ENCODE peak calls at places on chromosomes 16 and 17, in five cellular contexts. K, Q, M, N and U are unnamed samples.
A peak's percentile ranks its signal among the peaks of the same experiment; 100 is the strongest.

GRCh38 chr17:49994085-49995054 is 654 bp downstream of the DLX3 start:
- DNase-seq in K (no peak), Q (no peak), M (no peak), N (no peak), U (no peak)

GRCh38 chr17:60641810-60642220 is 35.8 kb upstream of the BCAS3 start:
- DNase-seq in K (peak; percentile 87), Q (peak; percentile 79), M (peak; percentile 27), N (peak; percentile 38), U (peak; percentile 73)

GRCh38 chr16:19783363-19783762 is 65.3 kb downstream of the IQCK start:
- DNase-seq in K (no peak), Q (peak; percentile 12), M (no peak), N (no peak), U (no peak)

GRCh38 chr17:48471807-48472484 is 41.9 kb upstream of the SKAP1 start:
- DNase-seq in K (no peak), Q (no peak), M (no peak), N (no peak), U (no peak)

GRCh38 chr17:76083536-76083935 is 4.6 kb downstream of the ZACN start:
- DNase-seq in K (no peak), Q (no peak), M (no peak), N (no peak), U (no peak)

GRCh38 chr16:56600398-56600999 is 7.9 kb upstream of the MT2A start:
- DNase-seq in K (peak; percentile 65), Q (no peak), M (no peak), N (peak; percentile 69), U (peak; percentile 66)

GRCh38 chr16:35798885-35799426 is 2339.5 kb downstream of the TP53TG3F start:
- DNase-seq in K (no peak), Q (no peak), M (no peak), N (no peak), U (no peak)

GRCh38 chr16:69217433-69217832 is 30.5 kb downstream of the SNTB2 start:
- DNase-seq in K (peak; percentile 50), Q (no peak), M (no peak), N (no peak), U (peak; percentile 1)

DNA sequence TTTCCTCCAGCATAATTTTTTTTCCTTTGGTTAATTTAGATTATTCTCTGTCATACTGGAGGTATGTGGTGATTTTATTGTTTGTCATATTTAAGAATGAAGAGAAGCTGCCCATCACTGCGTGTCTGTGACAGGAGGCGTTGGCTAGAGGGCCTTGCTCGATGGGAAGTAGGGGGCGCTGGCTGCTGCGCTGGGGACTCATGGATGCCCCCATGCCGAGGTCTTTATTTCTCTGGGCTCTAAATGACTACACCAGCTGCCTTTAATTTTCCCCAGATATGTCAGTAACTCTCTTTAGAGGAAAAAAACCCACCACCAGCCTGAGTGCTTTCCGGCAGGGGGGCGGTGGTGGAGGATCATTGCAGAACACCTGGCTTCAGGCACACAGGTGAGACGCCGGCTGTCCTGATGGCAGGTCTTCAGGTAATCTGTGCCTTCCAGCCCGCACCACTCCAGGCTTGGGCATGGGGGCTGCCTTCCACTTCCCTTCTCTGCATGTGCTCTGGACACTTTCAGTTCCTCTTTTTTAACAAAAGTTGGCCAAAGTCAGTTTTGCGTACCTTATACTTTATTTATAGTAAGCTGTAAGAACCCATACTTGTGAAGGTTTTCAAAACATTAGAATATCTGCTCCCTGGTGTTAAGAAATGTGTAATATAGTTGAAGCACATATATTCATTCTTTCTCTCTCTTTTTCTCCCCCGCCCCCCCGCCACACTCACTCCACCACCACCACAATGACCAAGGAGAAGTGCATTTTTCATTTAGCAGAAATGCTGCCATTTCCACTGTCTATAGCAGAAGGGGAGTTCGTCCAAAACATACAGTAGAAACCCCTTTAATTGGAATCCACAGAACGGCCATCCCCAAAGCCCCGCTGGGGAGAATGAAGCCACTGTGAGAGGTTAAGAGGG is 192.7 kb downstream of the RPTOR start:
- DNase-seq in K (no peak), Q (no peak), M (no peak), N (peak; percentile 84), U (no peak)
- TF ChIP-seq CTCF in K (no peak), Q (no peak), M (no peak), N (peak; percentile 39), U (no peak)

GRCh38 chr17:51397361-51398127 is 137.2 kb downstream of the UTP18 start:
- DNase-seq in K (no peak), Q (no peak), M (peak; percentile 3), N (no peak), U (no peak)

GRCh38 chr17:51398647-51399046 is 138.3 kb downstream of the UTP18 start:
- DNase-seq in K (no peak), Q (no peak), M (no peak), N (no peak), U (no peak)

GRCh38 chr17:51391992-51392654 is 131.8 kb downstream of the UTP18 start:
- DNase-seq in K (no peak), Q (no peak), M (no peak), N (no peak), U (peak; percentile 36)

GRCh38 chr17:51398128-51398525 is 137.8 kb downstream of the UTP18 start:
- DNase-seq in K (no peak), Q (no peak), M (no peak), N (no peak), U (no peak)

DNA sequence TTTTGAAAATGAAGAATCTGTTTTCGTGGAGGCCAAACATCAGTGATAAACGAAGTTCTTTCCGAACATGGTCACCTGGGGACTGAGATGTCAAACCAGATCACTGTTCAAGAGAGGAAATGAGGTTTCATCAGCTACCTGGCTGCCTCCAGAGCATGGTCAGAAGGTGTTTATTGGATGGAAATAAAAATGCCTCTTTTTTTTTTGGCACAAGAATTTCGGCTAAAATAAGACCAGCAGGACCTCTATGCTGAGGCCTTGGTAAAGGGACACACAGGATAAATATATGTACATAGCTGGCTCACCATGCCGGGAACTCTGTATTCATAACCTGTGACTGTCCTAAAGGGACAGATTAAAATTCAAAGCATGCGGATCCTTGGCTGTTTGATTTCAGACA is 135.3 kb downstream of the UTP18 start:
- DNase-seq in K (no peak), Q (no peak), M (no peak), N (no peak), U (no peak)
- TF ChIP-seq CTCF in K (no peak), Q (no peak), M (no peak), N (no peak), U (no peak)

GRCh38 chr16:3020247-3020603 is at the start of gene TNFRSF12A:
- DNase-seq in K (peak; percentile 80), Q (peak; percentile 86), M (no peak), N (peak; percentile 95), U (peak; percentile 90)

GRCh38 chr16:3020604-3021448 is 658 bp downstream of the TNFRSF12A start:
- DNase-seq in K (peak; percentile 86), Q (peak; percentile 79), M (peak; percentile 68), N (no peak), U (peak; percentile 98)

GRCh38 chr16:3022208-3022696 is 1.5 kb downstream of the HCFC1R1 start:
- DNase-seq in K (peak; percentile 97), Q (peak; percentile 88), M (peak; percentile 86), N (peak; percentile 80), U (peak; percentile 98)

GRCh38 chr16:3022697-3023414 is 886 bp downstream of the HCFC1R1 start:
- DNase-seq in K (peak; percentile 68), Q (no peak), M (no peak), N (no peak), U (no peak)

GRCh38 chr16:3021449-3022207 is 1.5 kb downstream of the TNFRSF12A start:
- DNase-seq in K (peak; percentile 89), Q (peak; percentile 90), M (peak; percentile 82), N (peak; percentile 88), U (peak; percentile 96)
- TF ChIP-seq CTCF in K (peak; percentile 38), Q (no peak), M (peak; percentile 44), N (peak; percentile 49), U (no peak)

GRCh38 chr17:32110596-32110995 is 31.7 kb upstream of the RHOT1 start:
- DNase-seq in K (no peak), Q (no peak), M (no peak), N (no peak), U (no peak)

GRCh38 chr17:32116937-32117336 is 25.4 kb upstream of the RHOT1 start:
- DNase-seq in K (no peak), Q (no peak), M (no peak), N (no peak), U (no peak)

GRCh38 chr17:32114536-32114935 is 27.8 kb upstream of the RHOT1 start:
- DNase-seq in K (no peak), Q (no peak), M (no peak), N (no peak), U (no peak)

GRCh38 chr17:32112416-32112815 is 29.9 kb upstream of the RHOT1 start:
- DNase-seq in K (no peak), Q (no peak), M (no peak), N (no peak), U (no peak)

DNA sequence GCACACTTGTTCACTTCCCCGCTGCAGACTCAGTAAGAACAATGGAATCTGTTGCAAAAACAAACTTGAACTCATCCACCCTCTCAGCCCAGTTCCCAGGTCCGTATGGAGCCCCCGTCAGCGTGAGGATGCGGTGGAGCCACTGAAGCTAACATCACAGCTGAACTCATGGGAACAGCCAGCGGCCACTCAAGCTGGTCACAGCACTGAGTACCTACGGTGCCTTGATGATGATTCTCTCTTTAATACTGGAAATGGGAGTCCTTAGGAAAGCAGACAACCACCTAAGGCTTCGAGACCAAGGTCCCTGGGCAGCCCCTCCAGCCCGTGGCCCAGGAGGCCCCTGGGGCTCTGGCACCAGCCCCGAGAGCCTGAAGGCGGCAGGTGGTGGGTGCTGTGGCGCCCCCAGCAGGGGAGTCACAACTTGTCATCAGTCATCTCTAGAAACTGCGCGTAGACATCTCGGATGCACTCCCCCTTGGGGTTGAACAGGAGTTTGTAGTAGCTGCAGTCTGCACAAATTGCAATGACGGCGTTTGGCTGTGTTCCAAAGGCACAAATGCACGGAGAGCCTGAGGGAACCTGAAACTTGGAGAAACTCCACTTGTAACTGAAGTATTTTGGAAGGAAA is 31.0 kb upstream of the RHOT1 start:
- DNase-seq in K (peak; percentile 77), Q (peak; percentile 39), M (no peak), N (no peak), U (peak; percentile 40)
- TF ChIP-seq CTCF in K (peak; percentile 48), Q (no peak), M (peak; percentile 32), N (no peak), U (no peak)

DNA sequence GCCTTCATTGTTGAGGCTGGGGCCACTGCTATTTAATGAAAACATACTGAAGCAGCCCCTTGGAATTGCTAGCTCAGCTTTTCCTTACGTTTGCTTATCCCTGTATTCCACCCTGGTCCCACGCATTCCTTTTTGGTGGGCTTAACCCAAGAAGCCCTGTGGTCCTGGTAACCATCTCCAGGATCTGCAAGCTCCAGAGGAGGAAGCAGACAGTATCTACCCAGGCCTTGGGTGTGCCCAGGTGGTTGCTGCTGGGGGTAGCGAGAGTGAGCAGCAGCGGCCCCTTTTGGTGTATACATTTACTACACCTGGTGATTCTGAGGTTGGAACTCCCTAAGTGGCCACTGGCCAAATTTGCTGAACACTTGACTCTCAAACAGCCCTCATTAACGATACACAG is 97.7 kb downstream of the CBLN1 start:
- DNase-seq in K (no peak), Q (peak; percentile 75), M (no peak), N (no peak), U (peak; percentile 7)
- TF ChIP-seq CTCF in K (no peak), Q (peak; percentile 42), M (no peak), N (peak; percentile 7), U (no peak)